ENCODE peak calls at places on chromosome 7, in six cellular contexts. T, U, Z, B, M and S are unnamed samples.

GRCh38 chr7:116075351-116076145 is 45.0 kb upstream of the TFEC start:
- DNase-seq in T (no peak), U (no peak), Z (no peak), B (peak), M (no peak), S (no peak)

GRCh38 chr7:141157138-141157765 is 83.4 kb downstream of the TMEM178B start:
- DNase-seq in T (no peak), U (no peak), Z (no peak), B (no peak), M (no peak), S (no peak)

GRCh38 chr7:106022193-106022821 is 59.2 kb downstream of the CDHR3 start:
- DNase-seq in T (no peak), U (no peak), Z (no peak), B (no peak), M (peak), S (peak)

GRCh38 chr7:111363099-111363498 is 199.2 kb downstream of the IMMP2L start:
- DNase-seq in T (no peak), U (no peak), Z (no peak), B (peak), M (no peak), S (no peak)

GRCh38 chr7:23133797-23134196 is 28.2 kb downstream of the KLHL7 start:
- DNase-seq in T (no peak), U (no peak), Z (no peak), B (no peak), M (no peak), S (no peak)

GRCh38 chr7:105245398-105246099 is 143.2 kb downstream of the SRPK2 start:
- DNase-seq in T (no peak), U (no peak), Z (no peak), B (no peak), M (no peak), S (no peak)

GRCh38 chr7:67475293-67475692 is 478.7 kb downstream of the TYW1 start:
- DNase-seq in T (no peak), U (no peak), Z (no peak), B (no peak), M (no peak), S (no peak)

GRCh38 chr7:100595188-100595587 is 7.0 kb upstream of the PCOLCE start:
- DNase-seq in T (no peak), U (no peak), Z (no peak), B (no peak), M (no peak), S (no peak)

GRCh38 chr7:122847871-122848473 is 38.3 kb downstream of the CADPS2 start:
- DNase-seq in T (no peak), U (no peak), Z (no peak), B (no peak), M (no peak), S (no peak)

GRCh38 chr7:130227883-130228575 is 20.4 kb downstream of the SSMEM1 start:
- DNase-seq in T (no peak), U (peak), Z (no peak), B (no peak), M (no peak), S (no peak)

GRCh38 chr7:43220250-43220649 is 107.8 kb downstream of the HECW1 start:
- DNase-seq in T (no peak), U (no peak), Z (no peak), B (peak), M (no peak), S (no peak)

GRCh38 chr7:28835800-28836199 is 122.3 kb downstream of the TRIL start:
- DNase-seq in T (no peak), U (no peak), Z (no peak), B (no peak), M (no peak), S (no peak)

GRCh38 chr7:47763063-47763974 is 181.4 kb upstream of the TNS3 start:
- DNase-seq in T (peak), U (no peak), Z (no peak), B (peak), M (peak), S (no peak)

GRCh38 chr7:141072548-141073172 is 1.2 kb upstream of the TMEM178B start:
- DNase-seq in T (no peak), U (peak), Z (peak), B (peak), M (peak), S (peak)

GRCh38 chr7:80499350-80499955 is 12.4 kb downstream of the GNAT3 start:
- DNase-seq in T (no peak), U (peak), Z (no peak), B (peak), M (no peak), S (no peak)

GRCh38 chr7:87564290-87564963 is 36.3 kb downstream of the ABCB1 start:
- DNase-seq in T (peak), U (peak), Z (no peak), B (no peak), M (peak), S (peak)

GRCh38 chr7:67955061-67955460 is 958.4 kb downstream of the TYW1 start:
- DNase-seq in T (no peak), U (no peak), Z (no peak), B (no peak), M (no peak), S (no peak)

GRCh38 chr7:30351274-30351673 is 66.9 kb downstream of the ZNRF2 start:
- DNase-seq in T (no peak), U (no peak), Z (no peak), B (no peak), M (no peak), S (no peak)

GRCh38 chr7:86942995-86943394 is 116.5 kb downstream of the ELAPOR2 start:
- DNase-seq in T (no peak), U (no peak), Z (no peak), B (no peak), M (no peak), S (no peak)

GRCh38 chr7:55108401-55108800 is 89.6 kb downstream of the EGFR start:
- DNase-seq in T (no peak), U (no peak), Z (no peak), B (no peak), M (no peak), S (no peak)

GRCh38 chr7:27175005-27175625 is 995 bp upstream of the HOXA10 start:
- DNase-seq in T (peak), U (no peak), Z (peak), B (no peak), M (peak), S (no peak)

GRCh38 chr7:367351-367841 is 77.4 kb downstream of the FOXL3 start:
- DNase-seq in T (no peak), U (no peak), Z (no peak), B (no peak), M (no peak), S (no peak)

GRCh38 chr7:150351587-150352194 is 10.3 kb upstream of the RARRES2 start:
- DNase-seq in T (no peak), U (no peak), Z (no peak), B (no peak), M (no peak), S (no peak)

GRCh38 chr7:28695300-28696261 is 262.5 kb downstream of the TRIL start:
- DNase-seq in T (no peak), U (peak), Z (no peak), B (peak), M (no peak), S (no peak)

GRCh38 chr7:55588379-55588699 is 16.0 kb upstream of the VOPP1 start:
- DNase-seq in T (no peak), U (no peak), Z (no peak), B (no peak), M (no peak), S (no peak)

GRCh38 chr7:7959979-7960670 is 8.5 kb upstream of the GLCCI1 start:
- DNase-seq in T (no peak), U (no peak), Z (no peak), B (no peak), M (peak), S (peak)

GRCh38 chr7:138243430-138243829 is 167.2 kb downstream of the AKR1D1 start:
- DNase-seq in T (no peak), U (peak), Z (no peak), B (no peak), M (no peak), S (no peak)

GRCh38 chr7:103048833-103049232 is 25.8 kb downstream of the FBXL13 start:
- DNase-seq in T (no peak), U (no peak), Z (no peak), B (no peak), M (no peak), S (no peak)

GRCh38 chr7:139674752-139675126 is 103.1 kb downstream of the HIPK2 start:
- DNase-seq in T (no peak), U (no peak), Z (no peak), B (no peak), M (no peak), S (no peak)

GRCh38 chr7:113083132-113083833 is 3.3 kb downstream of the GPR85 start:
- DNase-seq in T (no peak), U (no peak), Z (no peak), B (no peak), M (no peak), S (no peak)

GRCh38 chr7:132239422-132239994 is 336.8 kb downstream of the PLXNA4 start:
- DNase-seq in T (no peak), U (no peak), Z (no peak), B (no peak), M (no peak), S (no peak)

GRCh38 chr7:8536431-8536830 is 103.0 kb downstream of the NXPH1 start:
- DNase-seq in T (no peak), U (peak), Z (no peak), B (no peak), M (no peak), S (peak)

GRCh38 chr7:76077435-76077834 is 29.5 kb downstream of the MDH2 start:
- DNase-seq in T (no peak), U (no peak), Z (no peak), B (no peak), M (no peak), S (no peak)

GRCh38 chr7:80749270-80749669 is 110.8 kb downstream of the CD36 start:
- DNase-seq in T (no peak), U (no peak), Z (no peak), B (no peak), M (no peak), S (no peak)

GRCh38 chr7:36752026-36752735 is 27.9 kb upstream of the AOAH start:
- DNase-seq in T (no peak), U (no peak), Z (no peak), B (no peak), M (no peak), S (no peak)

GRCh38 chr7:157484411-157485081 is 147.7 kb downstream of the DNAJB6 start:
- DNase-seq in T (no peak), U (no peak), Z (peak), B (no peak), M (no peak), S (no peak)
- H3K4me3 ChIP-seq in T (no peak), U (no peak), Z (no peak), B (no peak), M (no peak), S (no peak)

DNA sequence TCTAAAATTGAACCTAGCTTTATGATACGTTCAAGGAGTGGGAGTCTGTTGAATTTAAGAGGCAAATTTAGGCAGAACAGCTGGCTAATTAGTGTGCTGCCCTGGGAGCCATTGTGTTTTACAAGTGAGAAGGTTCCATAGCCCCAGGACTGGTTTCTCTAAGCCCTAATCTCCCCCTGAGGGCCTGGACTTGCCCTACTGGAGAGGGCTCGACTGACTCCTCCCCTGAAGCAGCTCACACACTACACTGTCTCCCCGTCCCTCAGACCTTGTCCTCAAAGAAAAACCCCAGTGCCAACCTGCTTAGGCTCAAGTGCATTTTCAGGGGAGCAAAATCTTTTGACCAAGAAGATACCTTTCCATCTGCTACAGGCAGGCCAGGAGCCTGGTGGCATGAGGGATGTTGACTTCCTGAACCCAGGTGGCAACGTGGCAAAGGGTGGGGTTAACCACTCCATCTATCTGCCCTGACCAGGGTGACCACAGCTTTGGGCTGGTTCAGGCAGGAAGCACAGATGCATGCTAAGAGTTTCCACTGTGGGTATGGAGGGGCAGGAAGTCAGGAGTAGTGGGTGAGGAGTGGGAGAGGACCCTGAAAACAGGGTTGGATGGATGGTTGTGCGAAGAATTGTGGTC is 69.0 kb upstream of the CARD11 start:
- DNase-seq in T (no peak), U (no peak), Z (no peak), B (no peak), M (no peak), S (no peak)
- H3K4me3 ChIP-seq in T (no peak), U (no peak), Z (no peak), B (no peak), M (no peak), S (no peak)

DNA sequence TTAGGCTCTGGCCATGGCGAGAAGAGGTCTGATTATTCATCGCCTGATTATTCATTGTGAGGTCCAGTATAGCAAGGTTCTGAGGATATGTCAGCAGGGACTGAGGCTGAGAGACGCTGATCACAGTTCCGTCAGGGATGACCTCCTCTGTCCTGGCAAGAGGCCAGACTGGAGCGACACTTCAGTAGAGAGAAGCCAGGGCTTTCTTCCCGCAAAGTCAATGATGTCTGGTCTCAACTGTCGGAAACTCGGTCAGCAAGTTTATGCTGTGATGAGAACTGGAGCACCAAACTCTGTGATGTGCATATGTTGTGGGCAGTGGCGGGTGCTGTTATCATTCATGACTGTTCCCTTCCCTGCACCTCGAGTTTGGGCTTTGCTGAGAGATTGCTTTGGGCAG is 29.0 kb upstream of the GNA12 start:
- DNase-seq in T (no peak), U (no peak), Z (no peak), B (no peak), M (no peak), S (no peak)
- H3K4me3 ChIP-seq in T (no peak), U (no peak), Z (no peak), B (no peak), M (no peak), S (no peak)

GRCh38 chr7:95545666-95546065 is 50.6 kb downstream of the PDK4 start:
- DNase-seq in T (no peak), U (no peak), Z (no peak), B (no peak), M (no peak), S (no peak)
- H3K4me3 ChIP-seq in T (no peak), U (no peak), Z (peak), B (no peak), M (no peak), S (no peak)

DNA sequence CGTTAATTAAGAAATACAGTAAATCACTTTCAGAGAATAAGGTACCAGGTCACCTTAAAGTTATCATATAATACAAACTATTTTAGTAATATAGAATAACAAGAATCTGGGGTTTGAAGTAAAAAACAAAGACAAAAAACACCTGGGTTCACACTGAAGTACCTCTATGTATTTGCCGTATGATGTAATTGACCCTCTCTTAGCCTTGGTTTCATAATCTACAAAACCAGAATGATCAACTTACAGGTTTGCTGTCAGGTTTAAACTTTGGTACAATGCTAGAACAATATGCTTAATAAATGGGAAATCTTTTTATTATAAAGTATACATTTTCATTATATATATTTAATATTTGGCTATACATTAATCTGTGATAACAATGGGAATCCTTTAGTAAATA is 58.3 kb downstream of the CDCA7L start:
- DNase-seq in T (no peak), U (no peak), Z (no peak), B (no peak), M (no peak), S (no peak)
- H3K4me3 ChIP-seq in T (no peak), U (no peak), Z (no peak), B (no peak), M (no peak), S (no peak)

DNA sequence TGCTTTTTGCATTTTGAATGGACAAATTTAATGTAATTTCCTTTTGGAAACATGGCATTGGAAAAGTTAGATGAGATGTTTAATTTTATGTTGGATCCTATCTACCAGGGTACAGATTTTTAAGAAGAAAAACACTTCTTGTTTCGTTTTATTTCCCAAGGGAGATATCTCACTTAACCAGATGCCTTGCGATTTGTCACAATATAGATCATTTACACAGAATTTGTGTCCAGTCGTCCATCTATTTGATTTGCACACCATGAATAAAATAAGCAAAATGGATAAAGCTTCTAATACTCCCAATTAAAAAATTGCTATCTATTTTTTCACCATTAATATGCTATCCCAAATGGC is 25.7 kb downstream of the HDAC9 start:
- DNase-seq in T (no peak), U (no peak), Z (no peak), B (no peak), M (no peak), S (no peak)
- H3K4me3 ChIP-seq in T (no peak), U (no peak), Z (peak), B (no peak), M (no peak), S (peak)